ENCODE peak calls at places on chromosomes 6 and 20, in five cellular contexts. E, S, L, A and U are unnamed samples. For H3K4me1, the result is how much of the 10 kb centered on the place peaks cover.

GRCh38 chr20:64150756-64151633 is 13.3 kb upstream of the MYT1 start:
- DNase-seq in A (no peak), E (peak), L (no peak), S (no peak), U (peak)

GRCh38 chr6:107720762-107721161 is 103.4 kb downstream of the SCML4 start:
- DNase-seq in L (no peak), S (no peak), E (no peak), A (no peak), U (no peak)

GRCh38 chr20:53413188-53413631 is 180.4 kb downstream of the ZNF217 start:
- DNase-seq in E (peak), A (peak), S (no peak), L (no peak), U (no peak)

GRCh38 chr20:1933465-1933870 is 38.3 kb downstream of the SIRPA start:
- DNase-seq in S (peak), L (peak), E (no peak), A (no peak), U (peak)

GRCh38 chr6:41786451-41787218 is 859 bp upstream of the TOMM6 start:
- DNase-seq in L (peak), A (peak), E (peak), S (peak), U (peak)

GRCh38 chr20:47934761-47935160 is 149.5 kb upstream of the SULF2 start:
- DNase-seq in S (peak), L (no peak), A (no peak), E (no peak), U (no peak)

GRCh38 chr6:157774153-157775135 is 48.6 kb upstream of the SNX9 start:
- DNase-seq in L (no peak), E (no peak), A (no peak), S (no peak), U (no peak)

GRCh38 chr6:22041797-22042489 is 254.9 kb downstream of the PRL start:
- DNase-seq in S (peak), E (no peak), A (no peak), L (no peak), U (no peak)

DNA sequence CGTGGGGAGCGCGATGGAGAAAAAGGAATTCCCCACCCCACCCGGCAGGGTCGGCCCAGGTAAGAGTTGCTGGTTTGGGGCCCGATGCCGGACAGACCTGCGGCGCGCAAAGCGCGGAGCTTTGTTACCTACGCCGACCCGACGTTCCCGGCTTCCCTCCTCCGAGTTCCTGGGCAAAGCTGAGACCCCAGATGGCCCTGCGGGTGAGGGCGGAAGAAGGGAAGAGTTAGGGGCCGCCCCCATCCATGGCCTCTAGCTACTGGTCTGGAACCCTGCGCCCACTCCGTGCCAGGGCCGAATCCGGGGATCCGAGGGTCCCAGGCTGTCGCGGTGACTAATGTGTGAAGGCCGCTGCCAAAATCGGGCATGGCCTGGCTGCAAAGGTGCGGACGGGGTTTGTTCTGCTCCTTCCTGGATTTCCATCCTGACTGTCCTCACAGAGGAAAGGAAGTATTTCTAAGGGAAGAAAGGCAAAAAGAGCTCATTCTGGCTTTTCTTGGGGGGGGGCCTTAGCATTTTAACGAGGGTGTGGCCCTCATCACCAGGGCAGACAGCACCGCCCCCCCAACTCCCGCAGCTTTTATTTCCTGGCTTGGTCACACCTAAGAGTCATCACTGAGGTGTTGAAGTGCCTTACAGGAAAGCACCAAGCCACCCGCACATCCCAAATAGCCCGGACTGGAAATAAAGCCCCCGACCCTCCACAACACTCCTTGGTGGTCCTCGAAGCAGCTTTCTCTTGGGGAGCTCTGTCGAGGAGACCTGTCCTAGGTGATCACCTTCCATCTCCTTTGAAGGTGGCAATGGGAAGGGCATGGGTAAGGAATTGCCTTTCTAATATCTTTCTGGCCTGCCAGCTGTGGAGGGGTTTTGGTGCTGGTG is 1.1 kb downstream of the PTK7 start:
- DNase-seq in E (peak), L (peak), A (peak), S (peak), U (no peak)
- H3K27ac ChIP-seq in E (peak), L (peak), A (peak), S (peak), U (no peak)

GRCh38 chr20:57611605-57612311 is 8.5 kb downstream of the ZBP1 start:
- DNase-seq in E (no peak), S (no peak), A (no peak), L (no peak), U (no peak)

GRCh38 chr20:57609086-57609841 is 11.0 kb downstream of the ZBP1 start:
- DNase-seq in A (no peak), E (peak), S (no peak), L (no peak), U (peak)

GRCh38 chr20:57608516-57608915 is 11.7 kb downstream of the ZBP1 start:
- DNase-seq in L (no peak), S (no peak), E (peak), A (no peak), U (peak)

GRCh38 chr20:57610261-57610952 is 9.8 kb downstream of the ZBP1 start:
- DNase-seq in E (peak), L (no peak), A (no peak), S (no peak), U (no peak)

GRCh38 chr20:57609842-57610167 is 10.4 kb downstream of the ZBP1 start:
- DNase-seq in L (no peak), S (no peak), E (peak), A (no peak), U (no peak)
- TF ChIP-seq CTCF in L (no peak), S (no peak), E (no peak), A (peak), U (no peak)

DNA sequence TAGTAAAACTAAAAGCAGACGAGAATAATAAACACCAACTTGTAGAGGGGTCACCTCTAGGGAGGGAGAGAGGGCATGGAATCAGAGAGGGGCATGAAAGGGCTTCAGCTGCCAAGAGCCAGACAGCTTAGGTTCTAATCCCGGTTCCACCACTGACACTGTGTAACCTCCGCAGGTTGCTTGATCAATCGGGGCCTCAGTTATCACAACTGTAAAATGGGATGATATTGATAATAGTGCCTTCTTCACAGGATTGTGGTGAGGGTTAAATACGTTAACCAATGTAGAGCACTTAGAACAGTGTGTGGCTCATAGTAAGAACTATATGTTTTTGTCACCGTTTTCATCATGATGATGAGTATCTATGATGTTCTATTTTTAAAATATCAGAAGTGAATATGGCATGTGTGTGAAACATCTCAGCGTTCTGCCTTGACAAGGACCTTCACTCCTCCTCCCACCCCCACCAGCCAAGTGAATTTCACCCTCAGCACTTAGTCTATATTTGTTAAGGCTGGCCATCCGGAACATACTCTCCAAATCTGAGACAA is 10.3 kb upstream of the MAPK13 start:
- DNase-seq in A (no peak), E (no peak), S (no peak), L (no peak), U (peak)
- H3K4me1 ChIP-seq in A (half or more), E (under half), S (under half), L (under half), U (under half)

DNA sequence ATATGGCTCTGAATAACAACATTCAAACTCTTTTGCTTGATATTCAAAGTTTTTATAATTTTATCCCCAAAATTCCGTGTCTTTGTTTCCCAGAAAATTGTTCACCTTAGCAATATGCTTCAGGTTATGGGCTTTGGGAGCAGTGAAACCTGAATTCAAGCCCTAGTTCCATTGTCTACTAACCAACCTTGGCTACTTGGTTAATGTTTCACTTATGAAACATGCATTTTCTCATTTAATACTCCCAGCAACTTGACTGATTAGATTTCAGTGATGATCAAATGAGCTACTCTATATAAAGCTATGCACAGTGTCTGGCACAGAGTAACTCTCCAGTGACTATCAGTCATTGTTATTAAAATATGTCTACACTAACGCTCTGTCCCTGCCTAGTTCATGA is 192.2 kb upstream of the TENT5A start:
- DNase-seq in E (no peak), A (no peak), L (no peak), S (no peak), U (no peak)
- H3K27ac ChIP-seq in E (no peak), A (no peak), L (no peak), S (no peak), U (no peak)